ENCODE peak calls at places on chromosome 11, in five cellular contexts. One of them, this sample, is unnamed.

GRCh38 chr11:33997473-33998347 is 53.8 kb upstream of the CAPRIN1 start:
- DNase-seq in activated T-helper 9 cell treated with anti-CD3 and anti-CD28 coated beads, Interleukin-2, amount 50 U/mL, for 16 hours: no peak
- DNase-seq in NAMALWA: no peak
- DNase-seq in activated naive CD8-positive, alpha-beta T cell treated with anti-CD3 and anti-CD28 coated beads, Interleukin-2, amount 50 U/mL, for 24 hours: no peak
- DNase-seq in RWPE1: no peak
- DNase-seq in this sample: no peak

GRCh38 chr11:72303179-72303578 is 59.2 kb upstream of the PHOX2A start:
- DNase-seq in RWPE1: no peak
- DNase-seq in activated T-helper 9 cell treated with anti-CD3 and anti-CD28 coated beads, Interleukin-2, amount 50 U/mL, for 16 hours: no peak
- DNase-seq in activated naive CD8-positive, alpha-beta T cell treated with anti-CD3 and anti-CD28 coated beads, Interleukin-2, amount 50 U/mL, for 24 hours: no peak
- DNase-seq in NAMALWA: no peak
- DNase-seq in this sample: no peak

GRCh38 chr11:76626921-76627391 is 43.6 kb downstream of the LRRC32 start:
- DNase-seq in NAMALWA: peak; percentile 83
- DNase-seq in activated T-helper 9 cell treated with anti-CD3 and anti-CD28 coated beads, Interleukin-2, amount 50 U/mL, for 16 hours: no peak
- DNase-seq in RWPE1: no peak
- DNase-seq in activated naive CD8-positive, alpha-beta T cell treated with anti-CD3 and anti-CD28 coated beads, Interleukin-2, amount 50 U/mL, for 24 hours: peak; percentile 88
- DNase-seq in this sample: no peak

GRCh38 chr11:56841210-56841810 is 92.8 kb upstream of the OR9G4 start:
- DNase-seq in RWPE1: peak; percentile 55
- DNase-seq in activated T-helper 9 cell treated with anti-CD3 and anti-CD28 coated beads, Interleukin-2, amount 50 U/mL, for 16 hours: no peak
- DNase-seq in NAMALWA: peak; percentile 66
- DNase-seq in activated naive CD8-positive, alpha-beta T cell treated with anti-CD3 and anti-CD28 coated beads, Interleukin-2, amount 50 U/mL, for 24 hours: peak; percentile 15
- DNase-seq in this sample: no peak

GRCh38 chr11:120035756-120036155 is 102.2 kb downstream of the TRIM29 start:
- DNase-seq in activated T-helper 9 cell treated with anti-CD3 and anti-CD28 coated beads, Interleukin-2, amount 50 U/mL, for 16 hours: no peak
- DNase-seq in NAMALWA: no peak
- DNase-seq in RWPE1: no peak
- DNase-seq in activated naive CD8-positive, alpha-beta T cell treated with anti-CD3 and anti-CD28 coated beads, Interleukin-2, amount 50 U/mL, for 24 hours: no peak
- DNase-seq in this sample: no peak

GRCh38 chr11:20599424-20600346 is at the start of gene SLC6A5:
- DNase-seq in activated naive CD8-positive, alpha-beta T cell treated with anti-CD3 and anti-CD28 coated beads, Interleukin-2, amount 50 U/mL, for 24 hours: peak; percentile 50
- DNase-seq in NAMALWA: peak; percentile 25
- DNase-seq in activated T-helper 9 cell treated with anti-CD3 and anti-CD28 coated beads, Interleukin-2, amount 50 U/mL, for 16 hours: no peak
- DNase-seq in RWPE1: peak; percentile 60
- DNase-seq in this sample: no peak

GRCh38 chr11:107719557-107720304 is 7.9 kb upstream of the SLN start:
- DNase-seq in RWPE1: no peak
- DNase-seq in activated naive CD8-positive, alpha-beta T cell treated with anti-CD3 and anti-CD28 coated beads, Interleukin-2, amount 50 U/mL, for 24 hours: no peak
- DNase-seq in activated T-helper 9 cell treated with anti-CD3 and anti-CD28 coated beads, Interleukin-2, amount 50 U/mL, for 16 hours: no peak
- DNase-seq in NAMALWA: no peak
- DNase-seq in this sample: no peak

GRCh38 chr11:93743316-93743715 is 1.8 kb downstream of the C11orf54 start:
- DNase-seq in RWPE1: no peak
- DNase-seq in activated T-helper 9 cell treated with anti-CD3 and anti-CD28 coated beads, Interleukin-2, amount 50 U/mL, for 16 hours: no peak
- DNase-seq in NAMALWA: no peak
- DNase-seq in activated naive CD8-positive, alpha-beta T cell treated with anti-CD3 and anti-CD28 coated beads, Interleukin-2, amount 50 U/mL, for 24 hours: no peak
- DNase-seq in this sample: peak; percentile 81

GRCh38 chr11:13782395-13783080 is 114.1 kb downstream of the FAR1 start:
- DNase-seq in RWPE1: no peak
- DNase-seq in activated T-helper 9 cell treated with anti-CD3 and anti-CD28 coated beads, Interleukin-2, amount 50 U/mL, for 16 hours: no peak
- DNase-seq in NAMALWA: no peak
- DNase-seq in activated naive CD8-positive, alpha-beta T cell treated with anti-CD3 and anti-CD28 coated beads, Interleukin-2, amount 50 U/mL, for 24 hours: no peak
- DNase-seq in this sample: no peak

GRCh38 chr11:106477776-106478175 is 400.3 kb downstream of the AASDHPPT start:
- DNase-seq in activated T-helper 9 cell treated with anti-CD3 and anti-CD28 coated beads, Interleukin-2, amount 50 U/mL, for 16 hours: no peak
- DNase-seq in activated naive CD8-positive, alpha-beta T cell treated with anti-CD3 and anti-CD28 coated beads, Interleukin-2, amount 50 U/mL, for 24 hours: no peak
- DNase-seq in NAMALWA: no peak
- DNase-seq in RWPE1: no peak
- DNase-seq in this sample: no peak

GRCh38 chr11:108253176-108253575 is 30.3 kb downstream of the ATM start:
- DNase-seq in NAMALWA: no peak
- DNase-seq in activated naive CD8-positive, alpha-beta T cell treated with anti-CD3 and anti-CD28 coated beads, Interleukin-2, amount 50 U/mL, for 24 hours: no peak
- DNase-seq in activated T-helper 9 cell treated with anti-CD3 and anti-CD28 coated beads, Interleukin-2, amount 50 U/mL, for 16 hours: no peak
- DNase-seq in RWPE1: peak; percentile 9
- DNase-seq in this sample: no peak

GRCh38 chr11:2139118-2139490 is at the start of gene IGF2:
- DNase-seq in activated naive CD8-positive, alpha-beta T cell treated with anti-CD3 and anti-CD28 coated beads, Interleukin-2, amount 50 U/mL, for 24 hours: no peak
- DNase-seq in NAMALWA: no peak
- DNase-seq in RWPE1: no peak
- DNase-seq in activated T-helper 9 cell treated with anti-CD3 and anti-CD28 coated beads, Interleukin-2, amount 50 U/mL, for 16 hours: no peak
- DNase-seq in this sample: peak; percentile 72

GRCh38 chr11:2924821-2925675 is 4.2 kb downstream of the PHLDA2 start:
- DNase-seq in RWPE1: no peak
- DNase-seq in NAMALWA: no peak
- DNase-seq in activated naive CD8-positive, alpha-beta T cell treated with anti-CD3 and anti-CD28 coated beads, Interleukin-2, amount 50 U/mL, for 24 hours: no peak
- DNase-seq in activated T-helper 9 cell treated with anti-CD3 and anti-CD28 coated beads, Interleukin-2, amount 50 U/mL, for 16 hours: no peak
- DNase-seq in this sample: peak; percentile 73

GRCh38 chr11:118895093-118896039 is 11.7 kb downstream of the CXCR5 start:
- DNase-seq in NAMALWA: peak; percentile 57
- DNase-seq in activated naive CD8-positive, alpha-beta T cell treated with anti-CD3 and anti-CD28 coated beads, Interleukin-2, amount 50 U/mL, for 24 hours: peak; percentile 75
- DNase-seq in activated T-helper 9 cell treated with anti-CD3 and anti-CD28 coated beads, Interleukin-2, amount 50 U/mL, for 16 hours: peak; percentile 53
- DNase-seq in RWPE1: no peak
- DNase-seq in this sample: peak; percentile 78

GRCh38 chr11:43687120-43687791 is 6.7 kb downstream of the HSD17B12 start:
- DNase-seq in activated T-helper 9 cell treated with anti-CD3 and anti-CD28 coated beads, Interleukin-2, amount 50 U/mL, for 16 hours: no peak
- DNase-seq in NAMALWA: no peak
- DNase-seq in activated naive CD8-positive, alpha-beta T cell treated with anti-CD3 and anti-CD28 coated beads, Interleukin-2, amount 50 U/mL, for 24 hours: no peak
- DNase-seq in RWPE1: peak; percentile 44
- DNase-seq in this sample: peak; percentile 62

GRCh38 chr11:113667801-113668200 is 38.3 kb downstream of the TMPRSS5 start:
- DNase-seq in activated T-helper 9 cell treated with anti-CD3 and anti-CD28 coated beads, Interleukin-2, amount 50 U/mL, for 16 hours: no peak
- DNase-seq in activated naive CD8-positive, alpha-beta T cell treated with anti-CD3 and anti-CD28 coated beads, Interleukin-2, amount 50 U/mL, for 24 hours: no peak
- DNase-seq in NAMALWA: no peak
- DNase-seq in RWPE1: no peak
- DNase-seq in this sample: no peak

GRCh38 chr11:121564948-121565684 is 112.3 kb upstream of the SORL1-AS1 start:
- DNase-seq in activated T-helper 9 cell treated with anti-CD3 and anti-CD28 coated beads, Interleukin-2, amount 50 U/mL, for 16 hours: no peak
- DNase-seq in activated naive CD8-positive, alpha-beta T cell treated with anti-CD3 and anti-CD28 coated beads, Interleukin-2, amount 50 U/mL, for 24 hours: no peak
- DNase-seq in NAMALWA: no peak
- DNase-seq in RWPE1: no peak
- DNase-seq in this sample: no peak

GRCh38 chr11:128297111-128297651 is 290.2 kb downstream of the ETS1 start:
- DNase-seq in activated naive CD8-positive, alpha-beta T cell treated with anti-CD3 and anti-CD28 coated beads, Interleukin-2, amount 50 U/mL, for 24 hours: no peak
- DNase-seq in RWPE1: no peak
- DNase-seq in NAMALWA: no peak
- DNase-seq in activated T-helper 9 cell treated with anti-CD3 and anti-CD28 coated beads, Interleukin-2, amount 50 U/mL, for 16 hours: no peak
- DNase-seq in this sample: no peak

GRCh38 chr11:61771195-61771894 is 18.9 kb downstream of the MYRF start:
- DNase-seq in RWPE1: no peak
- DNase-seq in NAMALWA: no peak
- DNase-seq in activated T-helper 9 cell treated with anti-CD3 and anti-CD28 coated beads, Interleukin-2, amount 50 U/mL, for 16 hours: no peak
- DNase-seq in activated naive CD8-positive, alpha-beta T cell treated with anti-CD3 and anti-CD28 coated beads, Interleukin-2, amount 50 U/mL, for 24 hours: no peak
- DNase-seq in this sample: no peak